ENCODE peak calls at places on chromosomes 4 and X, in four cellular contexts. V is AG04450, I is BE2C, A is mucosa of descending colon. M is an unnamed sample.

GRCh38 chr4:182918791-182919302 is 1.7 kb upstream of the DCTD start:
- DNase-seq in V (no peak), I (no peak), A (no peak), M (no peak)

GRCh38 chr4:74038161-74039064 is at the start of gene CXCL3:
- DNase-seq in V (no peak), I (peak; percentile 34), A (peak; percentile 90), M (peak; percentile 86)

GRCh38 chr4:153527690-153528089 is 61.5 kb downstream of the TMEM131L start:
- DNase-seq in V (no peak), I (no peak), A (no peak), M (no peak)

GRCh38 chrX:41273638-41274037 is 60.3 kb upstream of the DDX3X start:
- DNase-seq in V (no peak), I (no peak), A (no peak), M (no peak)

GRCh38 chrX:40207626-40208025 is 109.9 kb upstream of the BCOR start:
- DNase-seq in V (no peak), I (no peak), A (no peak), M (no peak)

GRCh38 chr4:189533603-189534002 is 407.1 kb upstream of the FRG1 start:
- DNase-seq in V (no peak), I (no peak), A (no peak), M (no peak)

GRCh38 chr4:46550471-46550870 is 160.5 kb upstream of the GABRA2 start:
- DNase-seq in V (no peak), I (no peak), A (no peak), M (no peak)

GRCh38 chr4:186772936-186773335 is 49.3 kb upstream of the FAT1 start:
- DNase-seq in V (peak; percentile 44), I (no peak), A (no peak), M (no peak)

GRCh38 chr4:11149612-11150259 is 279.0 kb downstream of the HS3ST1 start:
- DNase-seq in V (no peak), I (no peak), A (no peak), M (no peak)

GRCh38 chr4:15659768-15660394 is 4.7 kb upstream of the FBXL5 start:
- DNase-seq in V (no peak), I (no peak), A (no peak), M (no peak)

GRCh38 chrX:119541188-119541587 is 24.0 kb downstream of the STEEP1 start:
- DNase-seq in V (peak; percentile 37), I (no peak), A (no peak), M (no peak)

GRCh38 chr4:185542626-185543336 is 7.5 kb upstream of the PDLIM3 start:
- DNase-seq in V (peak; percentile 43), I (no peak), A (peak; percentile 49), M (peak; percentile 12)

GRCh38 chr4:26204249-26204825 is 116.5 kb upstream of the RBPJ start:
- DNase-seq in V (no peak), I (no peak), A (no peak), M (no peak)

GRCh38 chr4:5912614-5913019 is 19.7 kb upstream of the CRMP1 start:
- DNase-seq in V (no peak), I (peak; percentile 64), A (no peak), M (no peak)

GRCh38 chrX:109600114-109600710 is 24.8 kb downstream of the KCNE5 start:
- DNase-seq in V (no peak), I (no peak), A (peak; percentile 3), M (peak; percentile 52)

GRCh38 chr4:153513596-153513995 is 47.4 kb downstream of the TMEM131L start:
- DNase-seq in V (no peak), I (no peak), A (no peak), M (no peak)

GRCh38 chrX:22135994-22136684 is 104.0 kb downstream of the PHEX start:
- DNase-seq in V (no peak), I (peak; percentile 23), A (peak; percentile 40), M (peak; percentile 38)

GRCh38 chrX:45070116-45071007 is 130.3 kb downstream of the DIPK2B start:
- DNase-seq in V (peak; percentile 1), I (peak; percentile 8), A (peak; percentile 29), M (peak; percentile 4)

GRCh38 chrX:40773809-40774208 is 38.5 kb upstream of the MED14 start:
- DNase-seq in V (no peak), I (no peak), A (no peak), M (no peak)

GRCh38 chrX:19886375-19886774 is 1.0 kb downstream of the SH3KBP1 start:
- DNase-seq in V (no peak), I (no peak), A (no peak), M (no peak)

GRCh38 chrX:38335382-38335781 is 8.1 kb upstream of the RPGR start:
- DNase-seq in V (no peak), I (no peak), A (no peak), M (no peak)

GRCh38 chrX:128728943-128729342 is 676.7 kb upstream of the ACTRT1 start:
- DNase-seq in V (no peak), I (no peak), A (no peak), M (no peak)

GRCh38 chr4:77415689-77416088 is 189.9 kb upstream of the CXCL13 start:
- DNase-seq in V (no peak), I (no peak), A (no peak), M (no peak)

GRCh38 chr4:77418333-77418732 is 187.3 kb upstream of the CXCL13 start:
- DNase-seq in V (no peak), I (no peak), A (peak; percentile 63), M (no peak)
- TF ChIP-seq CTCF in V (peak; percentile 19), I (peak; percentile 44), A (no peak), M (no peak)

DNA sequence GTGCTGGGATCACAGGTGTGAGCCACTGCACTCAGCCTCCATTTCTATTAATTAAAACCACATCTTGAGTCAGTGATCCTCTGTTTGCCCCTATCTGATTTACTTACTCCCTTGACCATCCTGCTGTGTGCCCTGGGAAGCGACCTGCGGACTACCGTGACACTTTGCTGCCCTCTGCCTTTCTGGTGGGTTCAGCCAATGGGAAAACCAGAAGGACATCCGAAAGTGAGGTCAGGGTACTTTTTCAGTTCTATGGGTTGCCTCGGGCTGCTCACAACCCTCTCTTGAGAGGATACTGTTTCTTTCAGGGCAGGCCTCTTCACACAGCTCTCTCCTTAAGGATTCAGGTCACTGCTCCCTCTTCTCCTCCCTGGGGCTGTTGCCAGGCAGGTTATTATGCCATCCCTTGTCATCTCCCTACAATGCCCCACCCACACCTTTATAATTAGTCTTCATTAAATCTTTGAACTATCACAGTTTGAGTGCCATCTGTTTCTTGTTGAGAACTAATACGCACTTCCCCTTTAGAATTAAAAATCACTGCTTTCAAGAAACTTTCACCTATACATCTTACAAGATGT is 21.4 kb downstream of the PLAC8 start:
- DNase-seq in V (no peak), I (no peak), A (no peak), M (peak; percentile 20)
- TF ChIP-seq CTCF in V (no peak), I (no peak), A (no peak), M (no peak)

DNA sequence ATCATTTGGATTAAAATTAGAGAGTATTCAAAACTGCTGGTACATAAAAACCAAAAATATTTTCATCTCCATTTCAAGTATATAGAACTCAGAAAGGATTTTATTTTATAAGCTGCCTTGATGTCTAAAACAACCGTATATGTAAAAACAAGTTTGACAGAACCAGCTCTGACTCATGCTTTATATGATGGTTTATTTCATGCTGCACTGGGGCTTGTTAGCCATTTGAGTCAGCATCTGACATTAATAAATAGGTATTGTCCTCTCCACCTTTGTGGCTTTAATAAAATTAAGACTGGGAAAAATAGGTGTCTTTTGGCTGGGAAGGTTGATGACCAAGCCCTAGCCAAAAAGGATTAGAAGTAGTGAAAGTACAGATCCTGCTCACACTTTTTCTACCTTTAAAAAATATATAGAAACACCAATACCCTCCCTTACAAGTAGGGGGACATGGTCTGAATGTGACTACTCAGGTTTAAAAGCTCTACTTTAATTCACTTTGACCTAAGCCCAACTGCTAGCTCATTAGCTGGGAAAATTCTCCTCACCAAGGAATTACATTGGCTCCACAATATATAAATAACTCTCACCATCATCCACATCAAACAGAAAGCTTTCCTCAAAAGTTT is 228.1 kb downstream of the ADAMTS3 start:
- DNase-seq in V (no peak), I (no peak), A (no peak), M (no peak)
- TF ChIP-seq CTCF in V (no peak), I (peak; percentile 32), A (no peak), M (peak; percentile 14)

DNA sequence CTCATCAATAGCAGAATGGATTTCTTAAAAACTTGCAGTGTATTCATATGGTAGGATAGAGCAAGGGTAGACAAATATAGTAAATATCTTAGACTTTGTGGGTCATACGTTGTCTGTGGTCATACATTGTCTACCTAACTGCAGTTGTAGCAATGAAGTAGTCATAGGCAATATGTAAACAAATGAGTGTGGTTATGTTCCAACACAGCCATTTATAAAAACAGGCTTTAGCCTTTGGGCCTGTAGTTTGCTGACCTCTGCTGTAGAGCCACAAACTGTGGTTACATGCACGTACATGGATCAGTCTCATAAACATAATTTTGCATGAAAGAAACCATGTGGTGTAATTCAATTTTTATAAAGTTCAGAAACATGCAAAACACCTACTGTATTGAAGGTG is 98.9 kb downstream of the LARP1B start:
- DNase-seq in V (peak; percentile 89), I (no peak), A (no peak), M (no peak)
- TF ChIP-seq CTCF in V (no peak), I (no peak), A (no peak), M (no peak)

GRCh38 chr4:90425893-90426292 is 298.7 kb downstream of the CCSER1 start:
- DNase-seq in V (no peak), I (no peak), A (no peak), M (no peak)
- TF ChIP-seq CTCF in V (no peak), I (no peak), A (no peak), M (no peak)

M was measured in nephron progenitor cell.